ENCODE peak calls at places on chromosomes 12 and 14, in four cellular contexts. A is right lobe of liver, K is pancreas, U is left ventricle myocardium superior. I is an unnamed sample.

GRCh38 chr12:2011641-2012607 is 7.7 kb upstream of the DCP1B start:
- ATAC-seq in K (no peak), U (no peak), A (peak), I (no peak)

GRCh38 chr14:101627913-101628257 is 66.6 kb downstream of the DIO3 start:
- ATAC-seq in A (no peak), U (no peak), K (no peak), I (peak)

GRCh38 chr12:77842430-77842829 is 11.7 kb downstream of the NAV3 start:
- ATAC-seq in K (no peak), A (peak), U (no peak), I (no peak)

GRCh38 chr14:81613341-81614045 is 79.8 kb upstream of the SEL1L start:
- ATAC-seq in K (no peak), U (no peak), A (no peak), I (no peak)

GRCh38 chr14:63939006-63939270 is 86.1 kb downstream of the SYNE2 start:
- ATAC-seq in U (no peak), K (no peak), A (no peak), I (no peak)

GRCh38 chr14:99684356-99684952 is 356 bp downstream of the CYP46A1 start:
- ATAC-seq in A (no peak), K (no peak), U (no peak), I (no peak)

GRCh38 chr12:49276304-49277290 is 11.7 kb downstream of the TUBA1C start:
- ATAC-seq in K (no peak), U (no peak), A (peak), I (peak)

GRCh38 chr12:106247731-106248176 is at the start of gene CKAP4:
- ATAC-seq in U (peak), A (peak), K (peak), I (peak)

GRCh38 chr12:119869720-119870119 is 7.4 kb downstream of the CIT start:
- ATAC-seq in K (no peak), U (peak), A (no peak), I (peak)

GRCh38 chr12:119693006-119693405 is 25.1 kb downstream of the PRKAB1 start:
- ATAC-seq in U (peak), K (peak), A (peak), I (peak)

GRCh38 chr14:37512173-37512572 is 82.9 kb downstream of the FOXA1 start:
- ATAC-seq in A (no peak), K (no peak), U (no peak), I (no peak)

I was measured in esophagus mucosa.